ENCODE peak calls at places on chromosome X, in six cellular contexts. X is brain microvascular endothelial cell, J is K562, M is caudate nucleus, E is OCI-LY7, Q is tibial artery. B is an unnamed sample.

GRCh38 chrX:118862990-118863389 is 39.4 kb downstream of the ZCCHC12 start:
- DNase-seq in E (no peak), X (no peak), M (no peak), Q (no peak), J (no peak), B (no peak)

GRCh38 chrX:149512225-149512885 is 7.2 kb upstream of the IDS start:
- DNase-seq in J (peak; percentile 58), Q (no peak), M (peak; percentile 55), X (peak; percentile 40), E (peak; percentile 55), B (peak; percentile 48)

GRCh38 chrX:26783512-26784225 is 567.7 kb downstream of the MAGEB5 start:
- DNase-seq in E (peak; percentile 62), M (no peak), X (peak; percentile 5), Q (no peak), J (no peak), B (peak; percentile 1)

GRCh38 chrX:63934160-63934559 is 149.1 kb upstream of the ARHGEF9 start:
- DNase-seq in X (no peak), J (no peak), M (no peak), E (no peak), Q (no peak), B (no peak)

GRCh38 chrX:40062525-40063193 is 35.1 kb downstream of the BCOR start:
- DNase-seq in M (peak; percentile 54), J (no peak), Q (no peak), X (no peak), E (no peak), B (no peak)

GRCh38 chrX:136268051-136269048 is 17.1 kb upstream of the MAP7D3 start:
- DNase-seq in X (no peak), M (peak; percentile 17), Q (no peak), E (peak; percentile 63), J (peak; percentile 51), B (peak; percentile 34)

GRCh38 chrX:10011991-10012390 is 44.8 kb downstream of the CLDN34 start:
- DNase-seq in M (no peak), X (no peak), Q (no peak), J (no peak), E (no peak), B (no peak)

GRCh38 chrX:127861611-127862010 is 190.6 kb downstream of the ACTRT1 start:
- DNase-seq in Q (no peak), M (no peak), J (no peak), X (no peak), E (no peak), B (no peak)

GRCh38 chrX:69535661-69536060 is 31.5 kb downstream of the NALF2 start:
- DNase-seq in M (no peak), E (no peak), Q (no peak), X (no peak), J (no peak), B (peak; percentile 81)

GRCh38 chrX:150913511-150913910 is 15.0 kb upstream of the CD99L2 start:
- DNase-seq in E (no peak), X (no peak), J (no peak), M (no peak), Q (no peak), B (no peak)

GRCh38 chrX:15059488-15059887 is 186.3 kb downstream of the MOSPD2 start:
- DNase-seq in Q (no peak), J (no peak), E (no peak), X (no peak), M (no peak), B (no peak)

GRCh38 chrX:50627696-50628095 is 157.1 kb upstream of the DGKK start:
- DNase-seq in Q (no peak), J (no peak), E (no peak), X (no peak), M (no peak), B (no peak)

GRCh38 chrX:134186362-134187121 is 50.4 kb upstream of the CCDC160 start:
- DNase-seq in J (no peak), M (no peak), Q (no peak), E (no peak), X (no peak), B (no peak)

GRCh38 chrX:65679071-65679540 is 11.7 kb downstream of the MSN start:
- DNase-seq in J (no peak), M (no peak), X (no peak), E (no peak), Q (no peak), B (no peak)

GRCh38 chrX:15873566-15873965 is 19.0 kb upstream of the AP1S2 start:
- DNase-seq in J (no peak), X (no peak), E (no peak), Q (no peak), M (peak; percentile 4), B (no peak)

GRCh38 chrX:39679497-39680157 is 418.1 kb downstream of the BCOR start:
- DNase-seq in Q (no peak), E (no peak), M (no peak), X (no peak), J (no peak), B (peak; percentile 39)

GRCh38 chrX:21926527-21927278 is 13.8 kb upstream of the SMS start:
- DNase-seq in Q (no peak), E (no peak), X (peak; percentile 90), J (no peak), M (no peak), B (no peak)

GRCh38 chrX:17610788-17611187 is 126.5 kb upstream of the SCML1 start:
- DNase-seq in Q (no peak), E (no peak), X (no peak), M (no peak), J (no peak), B (no peak)

GRCh38 chrX:21975827-21976226 is 35.3 kb downstream of the SMS start:
- DNase-seq in M (no peak), E (no peak), J (no peak), Q (no peak), X (peak; percentile 47), B (no peak)

GRCh38 chrX:151753313-151754041 is 18.9 kb downstream of the CNGA2 start:
- DNase-seq in M (peak; percentile 24), Q (peak; percentile 68), X (peak; percentile 40), J (peak; percentile 64), E (no peak), B (peak; percentile 59)

GRCh38 chrX:153592966-153593688 is 5.8 kb downstream of the CCNQ start:
- DNase-seq in X (no peak), E (no peak), Q (no peak), J (no peak), M (peak; percentile 65), B (peak; percentile 47)
- H3K27ac ChIP-seq in X (no peak overlapping the region), E (no peak overlapping the region), Q (no peak overlapping the region), J (no peak overlapping the region), M (peak overlapping the region; percentile 72), B (no peak overlapping the region)

GRCh38 chrX:102154218-102154860 is 1.4 kb downstream of the BEX5 start:
- DNase-seq in E (no peak), J (peak; percentile 11), M (peak; percentile 15), Q (no peak), X (no peak), B (peak; percentile 32)

GRCh38 chrX:102154900-102155805 is 624 bp downstream of the BEX5 start:
- DNase-seq in M (peak; percentile 29), X (no peak), J (no peak), Q (no peak), E (no peak), B (peak; percentile 25)

DNA sequence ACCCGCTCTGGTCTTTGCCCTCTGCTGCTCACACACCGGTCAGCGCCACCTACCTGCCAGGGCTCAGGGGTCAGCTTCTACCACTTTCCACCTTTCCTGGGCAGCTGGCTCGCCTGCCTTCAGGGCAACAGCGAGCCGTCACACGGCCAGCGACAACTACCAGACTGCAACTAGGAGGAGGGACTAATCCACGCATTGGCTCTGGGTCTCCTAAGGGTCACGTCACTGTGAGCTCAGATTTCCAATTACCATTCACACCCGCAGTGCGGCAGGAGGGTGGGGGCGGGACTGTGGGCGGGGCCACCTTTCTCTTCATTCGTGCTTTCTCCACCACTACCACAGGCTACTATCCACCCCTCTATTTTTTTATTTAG is at the start of gene BEX5:
- DNase-seq in J (peak; percentile 18), Q (peak; percentile 65), E (no peak), X (no peak), M (peak; percentile 67), B (peak; percentile 76)
- H3K27ac ChIP-seq in J (no peak within 1 kb of the TSS), Q (peak within 1 kb of the TSS; percentile 61), E (no peak within 1 kb of the TSS), X (no peak within 1 kb of the TSS), M (no peak within 1 kb of the TSS), B (peak within 1 kb of the TSS; percentile 65)

GRCh38 chrX:124005220-124005619 is 43.7 kb downstream of the STAG2 start:
- DNase-seq in J (no peak), Q (no peak), E (no peak), X (no peak), M (no peak), B (no peak)
- H3K27ac ChIP-seq in J (no peak overlapping the region), Q (no peak overlapping the region), E (no peak overlapping the region), X (no peak overlapping the region), M (no peak overlapping the region), B (no peak overlapping the region)

GRCh38 chrX:13898084-13898483 is 81.2 kb upstream of the GPM6B start:
- DNase-seq in J (no peak), M (peak; percentile 39), Q (peak; percentile 65), X (peak; percentile 6), E (peak; percentile 34), B (no peak)

GRCh38 chrX:13900351-13900750 is 83.5 kb upstream of the GPM6B start:
- DNase-seq in X (no peak), J (no peak), M (no peak), Q (no peak), E (no peak), B (no peak)

GRCh38 chrX:13901354-13901753 is 84.5 kb upstream of the GPM6B start:
- DNase-seq in Q (peak; percentile 64), J (no peak), E (no peak), X (no peak), M (no peak), B (no peak)

GRCh38 chrX:13898603-13899002 is 81.7 kb upstream of the GPM6B start:
- DNase-seq in E (no peak), X (no peak), M (no peak), Q (no peak), J (no peak), B (no peak)

DNA sequence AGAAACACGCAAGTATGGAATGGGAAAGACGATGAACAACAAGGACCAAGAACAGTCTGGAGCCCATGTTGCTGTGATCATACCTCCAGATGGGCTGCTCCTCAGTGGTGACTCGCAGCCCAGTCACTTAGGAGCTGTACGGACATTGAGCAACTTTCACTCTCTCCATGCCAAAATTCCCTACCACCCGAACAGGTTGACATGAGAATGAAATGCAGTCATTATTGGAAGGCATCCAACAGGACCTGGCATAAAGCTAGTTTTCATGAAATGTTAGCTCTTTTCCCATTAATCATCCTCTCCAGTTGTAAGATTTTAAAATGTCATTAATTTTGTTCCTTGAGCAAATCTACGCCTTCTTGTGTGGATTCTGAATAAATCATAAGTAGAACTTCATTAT is 82.7 kb upstream of the GPM6B start:
- DNase-seq in J (no peak), X (peak; percentile 73), Q (no peak), M (no peak), E (no peak), B (peak; percentile 46)
- H3K27ac ChIP-seq in J (no peak overlapping the region), X (no peak overlapping the region), Q (no peak overlapping the region), M (peak overlapping the region; percentile 69), E (no peak overlapping the region), B (no peak overlapping the region)